ENCODE peak calls at places on chromosomes 3 and 15, in eight cellular contexts. I is Caco-2; D is testis; Q is CD4-positive, alpha-beta T cell; Y is mesothelial cell of epicardium; V is Calu3; U is GM13977; P is lower leg skin. R is an unnamed sample.

GRCh38 chr15:59405079-59405478 is 32.4 kb upstream of the MYO1E start:
- DNase-seq in I (no peak), D (no peak), Q (no peak), Y (no peak), V (no peak), U (no peak), P (no peak), R (no peak)

GRCh38 chr15:55170361-55170760 is 26.4 kb downstream of the RSL24D1 start:
- DNase-seq in I (no peak), D (no peak), Q (no peak), Y (no peak), V (no peak), U (no peak), P (no peak), R (no peak)

GRCh38 chr15:88790486-88790885 is 12.8 kb upstream of the ACAN start:
- DNase-seq in I (no peak), D (no peak), Q (no peak), Y (no peak), V (no peak), U (no peak), P (no peak), R (no peak)

GRCh38 chr3:146468234-146468931 is 978 bp downstream of the PLSCR2 start:
- DNase-seq in I (no peak), D (peak; percentile 21), Q (no peak), Y (no peak), V (peak; percentile 29), U (no peak), P (no peak), R (no peak)

GRCh38 chr15:49674370-49674769 is 53.5 kb downstream of the DTWD1 start:
- DNase-seq in I (no peak), D (no peak), Q (no peak), Y (no peak), V (no peak), U (no peak), P (no peak), R (no peak)

GRCh38 chr3:37521403-37521802 is 340.3 kb upstream of the CTDSPL start:
- DNase-seq in I (no peak), D (no peak), Q (no peak), Y (no peak), V (no peak), U (no peak), P (no peak), R (no peak)

GRCh38 chr15:82178061-82178460 is 84.5 kb downstream of the EFL1 start:
- DNase-seq in I (peak; percentile 32), D (no peak), Q (no peak), Y (no peak), V (no peak), U (no peak), P (no peak), R (no peak)

GRCh38 chr3:50288387-50289007 is 3.7 kb downstream of the IFRD2 start:
- DNase-seq in I (no peak), D (no peak), Q (no peak), Y (no peak), V (no peak), U (no peak), P (no peak), R (no peak)

GRCh38 chr15:68700395-68701123 is 120.1 kb downstream of the ANP32A start:
- DNase-seq in I (no peak), D (peak; percentile 76), Q (no peak), Y (peak; percentile 61), V (no peak), U (no peak), P (peak; percentile 30), R (no peak)

GRCh38 chr15:24076090-24076784 is 389.1 kb upstream of the NDN start:
- DNase-seq in I (no peak), D (no peak), Q (no peak), Y (no peak), V (no peak), U (no peak), P (no peak), R (no peak)

GRCh38 chr15:56468271-56468912 is 3.5 kb upstream of the MNS1 start:
- DNase-seq in I (no peak), D (no peak), Q (no peak), Y (no peak), V (no peak), U (peak; percentile 49), P (no peak), R (no peak)

GRCh38 chr15:85800460-85801123 is 5.9 kb upstream of the KLHL25 start:
- DNase-seq in I (peak; percentile 84), D (no peak), Q (no peak), Y (no peak), V (peak; percentile 90), U (no peak), P (peak; percentile 46), R (no peak)

GRCh38 chr3:108406661-108407206 is 103.7 kb downstream of the MYH15 start:
- DNase-seq in I (no peak), D (peak; percentile 50), Q (peak; percentile 4), Y (no peak), V (peak; percentile 10), U (peak; percentile 73), P (peak; percentile 36), R (no peak)

GRCh38 chr3:64748244-64748894 is 60.6 kb upstream of the ADAMTS9 start:
- DNase-seq in I (no peak), D (no peak), Q (no peak), Y (no peak), V (no peak), U (no peak), P (no peak), R (no peak)

GRCh38 chr3:108420926-108421325 is 89.5 kb downstream of the MYH15 start:
- DNase-seq in I (no peak), D (no peak), Q (no peak), Y (no peak), V (no peak), U (no peak), P (no peak), R (no peak)

GRCh38 chr15:76200641-76201105 is 110.6 kb downstream of the ETFA start:
- DNase-seq in I (no peak), D (no peak), Q (no peak), Y (no peak), V (no peak), U (no peak), P (no peak), R (no peak)

GRCh38 chr3:156233875-156234274 is 113.5 kb downstream of the KCNAB1 start:
- DNase-seq in I (no peak), D (no peak), Q (no peak), Y (no peak), V (no peak), U (no peak), P (no peak), R (no peak)

GRCh38 chr3:195704433-195704999 is 16.3 kb upstream of the MUC20 start:
- DNase-seq in I (peak; percentile 31), D (peak; percentile 14), Q (no peak), Y (no peak), V (no peak), U (no peak), P (no peak), R (no peak)
- TF ChIP-seq CTCF in I (no peak), D (no peak), Q (no peak), Y (no peak), V (no peak), U (no peak), P (no peak), R (no peak)

GRCh38 chr3:14368885-14369284 is 33.5 kb upstream of the SLC6A6 start:
- DNase-seq in I (no peak), D (no peak), Q (no peak), Y (no peak), V (no peak), U (no peak), P (no peak), R (no peak)

GRCh38 chr3:14371573-14372474 is 30.6 kb upstream of the SLC6A6 start:
- DNase-seq in I (peak; percentile 64), D (peak; percentile 64), Q (no peak), Y (no peak), V (peak; percentile 89), U (no peak), P (peak; percentile 71), R (no peak)

GRCh38 chr3:14370719-14371572 is 31.5 kb upstream of the SLC6A6 start:
- DNase-seq in I (no peak), D (no peak), Q (no peak), Y (no peak), V (no peak), U (no peak), P (no peak), R (no peak)

GRCh38 chr3:14368146-14368545 is 34.3 kb upstream of the SLC6A6 start:
- DNase-seq in I (no peak), D (no peak), Q (no peak), Y (no peak), V (no peak), U (no peak), P (no peak), R (no peak)

GRCh38 chr3:14369675-14370669 is 32.4 kb upstream of the SLC6A6 start:
- DNase-seq in I (peak; percentile 75), D (no peak), Q (no peak), Y (no peak), V (peak; percentile 89), U (no peak), P (no peak), R (no peak)
- TF ChIP-seq CTCF in I (no peak), D (no peak), Q (no peak), Y (no peak), V (peak; percentile 46), U (no peak), P (no peak), R (no peak)

GRCh38 chr3:180802837-180803236 is 109.6 kb upstream of the FXR1 start:
- DNase-seq in I (no peak), D (no peak), Q (no peak), Y (no peak), V (peak; percentile 20), U (no peak), P (no peak), R (no peak)
- TF ChIP-seq CTCF in I (peak; percentile 46), D (peak; percentile 37), Q (peak; percentile 22), Y (peak; percentile 37), V (peak; percentile 59), U (peak; percentile 43), P (no peak), R (peak; percentile 70)

DNA sequence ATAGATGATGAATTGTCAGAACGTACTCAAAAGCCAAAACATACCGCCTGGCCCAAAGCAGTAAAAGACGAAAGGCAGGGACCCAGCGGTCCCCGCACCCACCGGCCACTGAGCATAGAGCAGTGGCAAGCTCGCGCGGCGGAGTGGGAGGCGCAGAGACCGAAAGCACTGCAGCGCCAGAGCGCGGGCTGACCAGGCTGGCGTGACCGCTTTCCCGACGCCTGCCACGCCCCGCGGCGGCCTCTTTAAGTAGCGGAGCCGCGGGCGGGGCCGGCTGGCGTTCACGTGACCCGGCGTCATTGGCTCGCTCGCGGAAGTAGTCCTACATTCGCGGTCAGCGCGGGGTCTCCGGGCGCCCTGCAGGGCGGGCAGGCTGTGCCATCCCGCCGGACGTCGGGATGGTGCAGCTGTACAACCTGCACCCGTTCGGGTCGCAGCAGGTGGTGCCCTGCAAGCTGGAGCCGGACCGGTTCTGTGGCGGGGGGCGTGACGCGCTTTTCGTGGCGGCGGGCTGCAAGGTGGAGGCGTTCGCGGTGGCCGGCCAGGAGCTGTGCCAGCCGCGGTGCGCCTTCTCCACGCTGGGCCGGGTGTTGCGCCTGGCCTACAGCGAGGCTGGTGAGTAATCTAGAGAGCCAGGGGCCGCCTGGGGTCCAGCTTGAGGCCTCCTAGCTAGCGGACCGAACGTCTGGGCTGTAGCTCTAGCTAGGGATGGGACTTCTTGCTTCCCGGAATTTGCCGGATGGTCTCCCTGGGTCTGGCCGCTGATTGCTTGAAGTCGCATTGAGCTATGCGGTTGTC is at the start of gene HPS3:
- DNase-seq in I (peak; percentile 86), D (peak; percentile 97), Q (peak; percentile 58), Y (peak; percentile 89), V (peak; percentile 98), U (peak; percentile 94), P (peak; percentile 84), R (peak; percentile 94)
- TF ChIP-seq CTCF in I (no peak), D (no peak), Q (no peak), Y (no peak), V (peak; percentile 16), U (no peak), P (no peak), R (no peak)

R was measured in osteocyte.